ENCODE peak calls at places on chromosomes 6 and 20, in nine cellular contexts. L, J, I, Z, M, A, D, S and T are unnamed samples.

GRCh38 chr6:90411292-90411781 is 114.7 kb upstream of the BACH2 start:
- DNase-seq in A (no peak), J (no peak), S (no peak), I (peak; percentile 59), L (no peak), D (no peak), M (peak; percentile 82), Z (no peak), T (no peak)

GRCh38 chr20:40331699-40332098 is 357.3 kb downstream of the MAFB start:
- DNase-seq in A (no peak), J (no peak), I (no peak), S (no peak), D (peak; percentile 49), M (no peak), L (no peak), Z (no peak), T (no peak)

GRCh38 chr6:141033101-141033500 is 1099.6 kb upstream of the GJE1 start:
- DNase-seq in I (no peak), M (no peak), L (no peak), D (no peak), A (peak; percentile 14), S (no peak), Z (no peak), J (no peak), T (no peak)

GRCh38 chr6:71544906-71545305 is 256.3 kb downstream of the OGFRL1 start:
- DNase-seq in L (no peak), D (no peak), J (no peak), M (no peak), Z (no peak), A (no peak), S (no peak), I (no peak), T (no peak)

GRCh38 chr20:15396026-15396425 is 1058.6 kb upstream of the FLRT3 start:
- DNase-seq in D (no peak), I (no peak), S (no peak), M (no peak), L (no peak), Z (no peak), A (no peak), J (no peak), T (no peak)

GRCh38 chr6:1702580-1703051 is 92.9 kb downstream of the FOXC1 start:
- DNase-seq in M (peak; percentile 65), J (no peak), S (no peak), D (no peak), Z (no peak), I (no peak), A (no peak), L (no peak), T (no peak)

GRCh38 chr20:4569882-4570281 is 151.8 kb upstream of the PRND start:
- DNase-seq in I (no peak), Z (no peak), D (no peak), A (no peak), M (no peak), S (no peak), J (no peak), L (no peak), T (no peak)

GRCh38 chr6:41336824-41337223 is 1.4 kb downstream of the NCR2 start:
- DNase-seq in L (no peak), A (no peak), S (no peak), D (no peak), M (no peak), Z (no peak), J (no peak), I (no peak), T (no peak)

GRCh38 chr6:49550413-49551125 is at the start of gene C6orf141:
- DNase-seq in S (peak; percentile 86), A (no peak), I (peak; percentile 31), L (no peak), Z (no peak), J (peak; percentile 65), D (peak; percentile 24), M (no peak), T (no peak)

GRCh38 chr6:74320076-74320475 is 624.1 kb downstream of the CD109 start:
- DNase-seq in D (no peak), I (no peak), J (no peak), A (no peak), Z (no peak), M (no peak), S (no peak), L (no peak), T (no peak)

GRCh38 chr6:152259234-152259633 is 377.9 kb downstream of the SYNE1 start:
- DNase-seq in D (no peak), J (no peak), L (no peak), I (no peak), M (no peak), A (no peak), Z (no peak), S (no peak), T (no peak)

GRCh38 chr6:80341330-80341729 is 234.9 kb downstream of the BCKDHB start:
- DNase-seq in Z (no peak), D (no peak), A (peak; percentile 92), L (no peak), J (no peak), S (no peak), M (no peak), I (no peak), T (no peak)

GRCh38 chr6:33172307-33173227 is 19.7 kb downstream of the COL11A2 start:
- DNase-seq in A (peak; percentile 49), D (no peak), I (no peak), J (peak; percentile 47), Z (no peak), M (peak; percentile 53), S (no peak), L (no peak), T (no peak)

GRCh38 chr6:107132330-107132954 is 17.1 kb upstream of the BEND3 start:
- DNase-seq in L (no peak), I (no peak), J (no peak), S (peak; percentile 18), Z (peak; percentile 20), D (peak; percentile 32), A (no peak), M (peak; percentile 43), T (peak; percentile 27)

GRCh38 chr6:44131880-44132279 is 4.5 kb downstream of the TMEM63B start:
- DNase-seq in A (no peak), D (no peak), S (no peak), Z (no peak), J (no peak), M (no peak), L (no peak), I (no peak), T (no peak)

GRCh38 chr6:44132476-44132875 is 5.1 kb downstream of the TMEM63B start:
- DNase-seq in A (no peak), M (peak; percentile 40), I (peak; percentile 47), Z (no peak), S (no peak), D (no peak), L (no peak), J (no peak), T (no peak)

GRCh38 chr6:44133981-44134711 is 6.8 kb downstream of the TMEM63B start:
- DNase-seq in A (no peak), I (no peak), S (no peak), Z (no peak), L (no peak), J (no peak), D (no peak), M (peak; percentile 94), T (no peak)

GRCh38 chr6:44135173-44135748 is 7.9 kb downstream of the TMEM63B start:
- DNase-seq in S (no peak), J (no peak), L (no peak), D (no peak), A (no peak), I (no peak), Z (no peak), M (no peak), T (no peak)

GRCh38 chr6:44133003-44133931 is 5.9 kb downstream of the TMEM63B start:
- DNase-seq in Z (no peak), J (peak; percentile 62), I (peak; percentile 64), L (peak; percentile 80), S (peak; percentile 88), A (peak; percentile 39), M (peak; percentile 63), D (peak; percentile 21), T (peak; percentile 56)
- H3K4me3 ChIP-seq in Z (no peak overlapping the region), J (no peak overlapping the region), I (no peak overlapping the region), L (no peak overlapping the region), S (no peak overlapping the region), A (no peak overlapping the region), M (peak overlapping the region; percentile 12), D (no peak overlapping the region), T (no peak overlapping the region)

DNA sequence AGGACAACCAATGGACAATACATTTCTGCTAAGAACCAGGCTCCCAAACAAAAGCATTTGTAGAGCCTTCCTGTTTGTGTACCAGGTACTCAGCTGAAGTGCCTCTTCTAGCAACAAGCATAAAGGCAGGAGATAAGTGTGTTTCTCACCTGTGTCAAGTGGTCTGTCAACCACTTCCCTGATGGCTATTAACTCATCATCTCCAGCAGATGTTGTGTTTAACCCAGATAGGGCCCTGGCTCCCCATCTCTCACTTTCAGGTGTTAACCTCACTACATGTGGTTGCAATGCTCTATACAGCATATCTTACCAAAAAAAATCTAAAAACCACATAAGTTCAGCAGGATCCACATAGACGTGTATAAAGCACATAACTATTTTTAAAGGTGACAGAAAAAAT is 9.6 kb upstream of the IL17A start:
- DNase-seq in L (no peak), A (no peak), Z (no peak), I (no peak), D (no peak), J (no peak), S (no peak), M (no peak), T (no peak)
- TF ChIP-seq POLR2A in L (no peak), A (no peak), Z (no peak), I (no peak), D (no peak), J (no peak), S (no peak), M (no peak), T (no peak)

GRCh38 chr6:136035378-136036070 is 184.0 kb downstream of the PDE7B start:
- DNase-seq in I (no peak), L (no peak), A (peak; percentile 72), J (no peak), Z (no peak), D (peak; percentile 91), M (no peak), S (no peak), T (no peak)
- H3K4me3 ChIP-seq in I (no peak overlapping the region), L (no peak overlapping the region), A (no peak overlapping the region), J (no peak overlapping the region), Z (no peak overlapping the region), D (no peak overlapping the region), M (no peak overlapping the region), S (no peak overlapping the region), T (no peak overlapping the region)

GRCh38 chr20:57693670-57694329 is 16.0 kb downstream of the PMEPA1 start:
- DNase-seq in J (no peak), L (no peak), M (no peak), Z (no peak), A (no peak), D (no peak), I (no peak), S (no peak), T (no peak)

GRCh38 chr20:57694481-57694880 is 15.3 kb downstream of the PMEPA1 start:
- DNase-seq in I (no peak), A (no peak), L (no peak), S (no peak), M (no peak), Z (no peak), D (no peak), J (no peak), T (no peak)

GRCh38 chr20:57692393-57692792 is 17.4 kb downstream of the PMEPA1 start:
- DNase-seq in S (no peak), A (no peak), I (no peak), M (no peak), Z (no peak), J (no peak), D (no peak), L (no peak), T (no peak)

GRCh38 chr20:57695012-57695411 is 14.8 kb downstream of the PMEPA1 start:
- DNase-seq in L (no peak), D (no peak), I (peak; percentile 74), A (no peak), S (no peak), J (no peak), M (no peak), Z (no peak), T (no peak)

GRCh38 chr20:57693002-57693582 is 16.7 kb downstream of the PMEPA1 start:
- DNase-seq in J (peak; percentile 83), M (no peak), D (no peak), Z (no peak), I (peak; percentile 66), S (no peak), L (no peak), A (no peak), T (no peak)
- TF ChIP-seq POLR2A in J (no peak), M (no peak), D (no peak), Z (no peak), I (no peak), S (no peak), L (no peak), A (no peak), T (no peak)